ENCODE peak calls at places on chromosomes 5 and 9, in nine cellular contexts. F is T1000; T is RPMI7951; N is ureter; H is AG10803; A is AML-193; L is NCI-H1694 treated with DMSO at 0.1 percent for 48 hours; M is stimulated activated CD4-positive, alpha-beta T cell treated with anti-CD3 and anti-CD28 coated beads, Interleukin-2, amount 100 ng/mL, for 24 hours; Q is stimulated activated CD8-positive, alpha-beta memory T cell treated with anti-CD3 and anti-CD28 coated beads, Interleukin-15, amount 100 ng/mL, for 24 hours. O is an unnamed sample.

GRCh38 chr5:75412111-75412990 is 75.3 kb downstream of the HMGCR start:
- DNase-seq in F (no peak), T (no peak), N (no peak), H (no peak), A (no peak), L (no peak), M (no peak), Q (no peak), O (no peak)

GRCh38 chr9:117656007-117656406 is 48.2 kb upstream of the TLR4 start:
- DNase-seq in F (no peak), T (no peak), N (no peak), H (no peak), A (no peak), L (no peak), M (no peak), Q (no peak), O (no peak)

GRCh38 chr9:63859475-63860215 is 1425.4 kb downstream of the FOXD4L5 start:
- DNase-seq in F (no peak), T (peak), N (no peak), H (no peak), A (no peak), L (no peak), M (no peak), Q (no peak), O (no peak)

GRCh38 chr9:35464056-35465025 is 25.6 kb upstream of the RUSC2 start:
- DNase-seq in F (no peak), T (no peak), N (no peak), H (peak), A (no peak), L (no peak), M (no peak), Q (no peak), O (no peak)

GRCh38 chr9:124285903-124286291 is 28.1 kb downstream of the NEK6 start:
- DNase-seq in F (peak), T (peak), N (peak), H (peak), A (peak), L (no peak), M (peak), Q (peak), O (peak)

GRCh38 chr5:136120529-136120928 is 12.1 kb upstream of the SMAD5 start:
- DNase-seq in F (no peak), T (no peak), N (no peak), H (no peak), A (no peak), L (no peak), M (no peak), Q (no peak), O (no peak)

GRCh38 chr9:132857601-132858342 is 20.3 kb downstream of the AK8 start:
- DNase-seq in F (no peak), T (no peak), N (no peak), H (peak), A (no peak), L (no peak), M (no peak), Q (no peak), O (no peak)

GRCh38 chr9:37503736-37504135 is 18.0 kb downstream of the POLR1E start:
- DNase-seq in F (no peak), T (no peak), N (no peak), H (no peak), A (no peak), L (no peak), M (no peak), Q (no peak), O (peak)

GRCh38 chr5:172564883-172565282 is 76.2 kb upstream of the NEURL1B start:
- DNase-seq in F (no peak), T (no peak), N (no peak), H (no peak), A (no peak), L (no peak), M (no peak), Q (no peak), O (no peak)

GRCh38 chr5:168207450-168208029 is 83.9 kb upstream of the WWC1 start:
- DNase-seq in F (no peak), T (no peak), N (no peak), H (no peak), A (no peak), L (no peak), M (no peak), Q (no peak), O (no peak)

GRCh38 chr5:14954620-14955343 is 83.2 kb upstream of the ANKH start:
- DNase-seq in F (no peak), T (no peak), N (no peak), H (no peak), A (no peak), L (no peak), M (no peak), Q (no peak), O (no peak)

GRCh38 chr5:41122459-41122858 is 51.3 kb upstream of the MROH2B start:
- DNase-seq in F (no peak), T (no peak), N (no peak), H (no peak), A (no peak), L (no peak), M (no peak), Q (no peak), O (no peak)

GRCh38 chr9:101455656-101456235 is 20.2 kb upstream of the ALDOB start:
- DNase-seq in F (no peak), T (no peak), N (no peak), H (peak), A (no peak), L (no peak), M (no peak), Q (no peak), O (no peak)